ENCODE peak calls at places on chromosomes 12 and 14, in nine cellular contexts. W is mucosa of descending colon; Z is CD4-positive, alpha-beta T cell; Q is IMR-90; N is body of pancreas; U is uterus; X is thyroid gland; P is cardiac muscle cell; T is heart left ventricle. M is an unnamed sample.

GRCh38 chr12:40152783-40153383 is 47.0 kb upstream of the SLC2A13 start:
- DNase-seq in W (no peak), Z (peak; percentile 20), Q (peak; percentile 32), N (peak; percentile 67), U (peak; percentile 29), X (peak; percentile 54), P (peak; percentile 52), T (no peak), M (peak; percentile 10)

GRCh38 chr14:89420502-89420901 is 3.5 kb upstream of the FOXN3 start:
- DNase-seq in W (no peak), Z (no peak), Q (no peak), N (no peak), U (no peak), X (no peak), P (no peak), T (no peak), M (no peak)

GRCh38 chr12:131375972-131376345 is 334.9 kb upstream of the SFSWAP start:
- DNase-seq in W (no peak), Z (no peak), Q (no peak), N (no peak), U (no peak), X (no peak), P (no peak), T (no peak), M (no peak)

GRCh38 chr14:77296155-77296554 is 24.5 kb downstream of the POMT2 start:
- DNase-seq in W (no peak), Z (no peak), Q (no peak), N (no peak), U (no peak), X (no peak), P (no peak), T (no peak), M (no peak)

GRCh38 chr14:75141967-75142366 is 15.1 kb upstream of the NEK9 start:
- DNase-seq in W (no peak), Z (peak; percentile 8), Q (peak; percentile 56), N (peak; percentile 34), U (no peak), X (peak; percentile 18), P (peak; percentile 42), T (no peak), M (no peak)

GRCh38 chr14:93332032-93332852 is 594 bp downstream of the BTBD7 start:
- DNase-seq in W (peak; percentile 74), Z (no peak), Q (peak; percentile 49), N (peak; percentile 80), U (no peak), X (peak; percentile 77), P (peak; percentile 91), T (peak; percentile 74), M (no peak)

GRCh38 chr12:55797068-55797467 is 20.5 kb downstream of the SARNP start:
- DNase-seq in W (no peak), Z (no peak), Q (peak; percentile 56), N (peak; percentile 27), U (peak; percentile 38), X (peak; percentile 36), P (peak; percentile 76), T (no peak), M (no peak)

GRCh38 chr12:92539966-92540791 is 162.6 kb upstream of the PLEKHG7 start:
- DNase-seq in W (no peak), Z (no peak), Q (no peak), N (peak; percentile 81), U (no peak), X (peak; percentile 48), P (peak; percentile 8), T (peak; percentile 40), M (no peak)

GRCh38 chr12:31832740-31833540 is 104.1 kb upstream of the AMN1 start:
- DNase-seq in W (no peak), Z (peak; percentile 6), Q (no peak), N (no peak), U (no peak), X (no peak), P (no peak), T (no peak), M (peak; percentile 14)

GRCh38 chr12:92470608-92471021 is 232.2 kb upstream of the PLEKHG7 start:
- DNase-seq in W (no peak), Z (no peak), Q (peak; percentile 13), N (no peak), U (no peak), X (no peak), P (no peak), T (no peak), M (no peak)

DNA sequence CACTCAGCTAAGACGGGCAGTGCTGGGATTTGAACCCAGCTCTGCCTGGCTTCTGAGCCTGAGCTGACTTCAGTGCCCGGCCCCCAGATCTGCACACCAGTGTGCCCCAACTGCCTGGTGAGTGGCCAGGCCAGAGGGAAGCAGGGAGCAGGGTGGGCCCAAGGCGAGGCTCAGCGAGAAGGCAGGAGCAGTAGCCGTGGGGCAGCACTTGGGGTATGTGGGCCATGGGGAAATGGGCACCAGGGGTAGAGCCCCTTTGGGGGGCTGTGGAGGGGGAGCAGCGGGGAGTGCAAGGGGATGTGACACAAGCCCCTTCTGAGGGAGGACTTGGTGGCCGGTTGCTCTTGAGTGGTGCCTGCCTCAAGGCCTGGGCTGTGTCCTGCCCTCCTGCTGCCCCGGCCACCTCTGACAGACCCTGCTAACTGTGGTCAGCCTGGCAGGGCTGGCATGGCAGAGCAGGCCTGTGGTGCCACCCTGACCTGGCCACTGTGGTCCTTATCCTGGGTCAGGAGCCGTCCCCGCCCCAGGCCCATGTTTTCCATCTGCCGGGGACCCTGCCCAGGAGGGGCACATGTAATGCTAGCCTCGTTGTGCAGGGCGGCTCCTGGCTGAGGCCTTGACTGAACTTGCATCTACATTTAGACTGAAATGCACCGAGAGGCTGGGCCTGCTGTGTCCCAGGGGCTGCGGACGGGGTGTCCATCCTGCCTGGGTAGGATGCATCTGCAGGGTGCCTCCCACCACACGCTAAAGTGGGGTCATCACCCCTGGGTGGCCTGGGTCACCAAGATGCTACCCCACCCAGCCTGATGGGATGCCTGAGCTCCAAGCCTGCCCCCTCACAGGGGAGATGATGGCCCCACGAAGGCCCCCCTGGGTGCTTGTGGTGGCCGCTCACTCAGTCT is 90.6 kb downstream of the KIF26A start:
- DNase-seq in W (peak; percentile 48), Z (no peak), Q (no peak), N (no peak), U (no peak), X (no peak), P (no peak), T (no peak), M (no peak)
- H3K9me3 ChIP-seq in W (peaks cover 7% of the 10 kb centered on the region), Z (peaks cover under 1% of the 10 kb centered on the region), Q (peaks cover 65% of the 10 kb centered on the region), N (no peaks in the 10 kb centered on the region), U (no peaks in the 10 kb centered on the region), X (no peaks in the 10 kb centered on the region), P (no peaks in the 10 kb centered on the region), T (no peaks in the 10 kb centered on the region), M (no peaks in the 10 kb centered on the region)

GRCh38 chr12:34357791-34358190 is 335.5 kb downstream of the ALG10 start:
- DNase-seq in W (no peak), Z (no peak), Q (no peak), N (no peak), U (no peak), X (no peak), P (no peak), T (no peak), M (no peak)
- H3K9me3 ChIP-seq in W (peaks cover 99% of the 10 kb centered on the region), Z (peaks cover 24% of the 10 kb centered on the region), Q (peaks cover 37% of the 10 kb centered on the region), N (no peaks in the 10 kb centered on the region), U (peaks cover 12% of the 10 kb centered on the region), X (no peaks in the 10 kb centered on the region), P (no peaks in the 10 kb centered on the region), T (no peaks in the 10 kb centered on the region), M (no peaks in the 10 kb centered on the region)

GRCh38 chr12:34166427-34167060 is 144.2 kb downstream of the ALG10 start:
- DNase-seq in W (no peak), Z (no peak), Q (no peak), N (no peak), U (no peak), X (no peak), P (no peak), T (no peak), M (no peak)
- H3K9me3 ChIP-seq in W (peaks cover 11% of the 10 kb centered on the region), Z (no peaks in the 10 kb centered on the region), Q (peaks cover 28% of the 10 kb centered on the region), N (no peaks in the 10 kb centered on the region), U (no peaks in the 10 kb centered on the region), X (no peaks in the 10 kb centered on the region), P (no peaks in the 10 kb centered on the region), T (no peaks in the 10 kb centered on the region), M (no peaks in the 10 kb centered on the region)

DNA sequence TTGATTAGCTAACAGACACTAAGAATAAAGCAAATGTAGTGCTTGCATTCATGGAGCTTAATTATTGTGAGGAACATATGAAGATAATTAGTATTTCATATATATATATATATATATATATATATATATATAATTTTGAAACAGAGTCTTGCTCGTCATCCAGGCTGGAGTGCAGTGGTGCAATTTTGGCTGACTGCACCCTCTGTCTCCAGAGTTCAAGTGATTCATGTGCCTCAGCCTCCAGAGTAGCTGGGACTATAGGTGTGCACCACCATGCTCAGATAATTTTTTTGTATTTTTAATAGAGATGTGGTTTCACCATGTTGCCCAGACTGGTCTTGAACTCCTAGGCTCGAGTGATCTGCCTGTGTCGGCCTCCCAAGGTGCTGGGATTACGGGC is 1091.6 kb upstream of the TMEM132C start:
- DNase-seq in W (no peak), Z (no peak), Q (no peak), N (no peak), U (no peak), X (no peak), P (no peak), T (no peak), M (no peak)
- H3K9me3 ChIP-seq in W (peaks cover 17% of the 10 kb centered on the region), Z (peaks cover 5% of the 10 kb centered on the region), Q (peaks cover 27% of the 10 kb centered on the region), N (no peaks in the 10 kb centered on the region), U (no peaks in the 10 kb centered on the region), X (no peaks in the 10 kb centered on the region), P (no peaks in the 10 kb centered on the region), T (no peaks in the 10 kb centered on the region), M (no peaks in the 10 kb centered on the region)

DNA sequence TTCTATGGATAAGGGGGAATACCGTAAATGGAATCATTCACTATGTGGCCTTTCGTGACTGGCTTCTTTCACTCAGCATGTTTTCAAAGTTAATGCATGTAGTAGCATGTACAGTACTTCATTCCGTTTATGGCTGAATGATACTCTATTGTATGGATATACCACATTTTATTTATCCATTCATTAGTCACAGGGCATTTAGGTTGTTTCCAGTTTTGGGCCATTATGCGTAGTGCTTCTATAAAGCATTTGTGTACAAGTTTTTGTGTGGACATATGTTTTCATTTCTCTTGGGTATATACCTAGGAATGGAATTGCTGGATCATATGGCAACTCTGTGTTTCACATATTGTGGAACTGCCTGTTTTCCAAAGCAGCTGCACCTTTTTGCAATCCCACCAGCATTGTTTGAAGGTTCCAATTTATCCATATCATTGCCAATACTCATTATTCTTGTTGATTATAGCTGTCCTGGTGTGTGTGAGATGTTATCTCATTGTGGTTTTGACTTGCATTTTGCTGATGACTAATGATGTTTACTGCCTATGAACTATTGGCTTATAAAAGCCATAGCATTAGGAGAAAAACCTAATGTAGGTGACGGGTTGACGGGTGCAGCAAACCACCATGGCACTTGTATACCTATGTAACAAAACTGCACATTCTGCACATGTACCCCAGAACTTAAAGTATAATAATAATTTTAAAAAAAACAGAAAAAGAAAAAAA is 45.5 kb downstream of the ATF7IP start:
- DNase-seq in W (no peak), Z (no peak), Q (no peak), N (no peak), U (no peak), X (no peak), P (no peak), T (no peak), M (no peak)
- H3K9me3 ChIP-seq in W (no peaks in the 10 kb centered on the region), Z (no peaks in the 10 kb centered on the region), Q (no peaks in the 10 kb centered on the region), N (no peaks in the 10 kb centered on the region), U (no peaks in the 10 kb centered on the region), X (no peaks in the 10 kb centered on the region), P (no peaks in the 10 kb centered on the region), T (no peaks in the 10 kb centered on the region), M (no peaks in the 10 kb centered on the region)

GRCh38 chr14:40309124-40309523 is 876.9 kb upstream of the FBXO33 start:
- DNase-seq in W (no peak), Z (no peak), Q (no peak), N (no peak), U (no peak), X (no peak), P (no peak), T (no peak), M (no peak)
- H3K9me3 ChIP-seq in W (peaks cover 29% of the 10 kb centered on the region), Z (peaks cover 6% of the 10 kb centered on the region), Q (no peaks in the 10 kb centered on the region), N (no peaks in the 10 kb centered on the region), U (no peaks in the 10 kb centered on the region), X (no peaks in the 10 kb centered on the region), P (no peaks in the 10 kb centered on the region), T (no peaks in the 10 kb centered on the region), M (no peaks in the 10 kb centered on the region)